ENCODE peak calls at places on chromosome 3, in six cellular contexts. M is heart right ventricle; J is endothelial cell of umbilical vein; P is fibroblast of the aortic adventitia; D is CD4-positive, alpha-beta T cell; A is cardiac muscle cell. Y is an unnamed sample.

GRCh38 chr3:82020282-82020681 is 258.8 kb upstream of the GBE1 start:
- DNase-seq in A (no peak), J (no peak), D (no peak), P (no peak), M (no peak), Y (no peak)

GRCh38 chr3:46400000-46400734 is 6.7 kb downstream of the CCR5AS start:
- DNase-seq in M (no peak), J (peak), D (no peak), A (peak), P (peak), Y (no peak)

GRCh38 chr3:8769088-8769822 is at the start of gene OXTR:
- DNase-seq in J (peak), A (peak), P (peak), D (peak), M (peak), Y (peak)

GRCh38 chr3:173135059-173135458 is 6.0 kb downstream of the SPATA16 start:
- DNase-seq in P (no peak), J (peak), M (no peak), A (no peak), D (no peak), Y (no peak)

GRCh38 chr3:97232635-97233034 is 418.2 kb downstream of the EPHA6 start:
- DNase-seq in J (no peak), A (no peak), M (no peak), D (no peak), P (no peak), Y (no peak)

GRCh38 chr3:44890258-44890657 is 15.8 kb downstream of the TGM4 start:
- DNase-seq in A (no peak), D (no peak), M (no peak), P (no peak), J (no peak), Y (no peak)

GRCh38 chr3:59374812-59375211 is 325.0 kb upstream of the CFAP20DC start:
- DNase-seq in P (no peak), J (no peak), A (no peak), M (no peak), D (no peak), Y (no peak)

GRCh38 chr3:138673641-138674040 is 65.1 kb downstream of the FAIM start:
- DNase-seq in M (no peak), D (no peak), J (peak), P (peak), A (peak), Y (peak)

GRCh38 chr3:52195823-52196331 is 2.1 kb upstream of the ALAS1 start:
- DNase-seq in J (peak), M (no peak), D (no peak), P (peak), A (peak), Y (peak)

GRCh38 chr3:132071043-132071442 is 36.2 kb upstream of the CPNE4 start:
- DNase-seq in A (peak), J (no peak), M (no peak), P (no peak), D (no peak), Y (no peak)

GRCh38 chr3:170836491-170836890 is 33.5 kb downstream of the RPL22L1 start:
- DNase-seq in P (no peak), M (no peak), J (no peak), D (no peak), A (no peak), Y (no peak)

GRCh38 chr3:120680193-120680894 is 1.7 kb downstream of the HGD start:
- DNase-seq in J (no peak), M (no peak), A (no peak), D (no peak), P (no peak), Y (no peak)

GRCh38 chr3:192422321-192422997 is 304.9 kb downstream of the FGF12 start:
- DNase-seq in A (peak), M (no peak), P (peak), D (no peak), J (peak), Y (peak)

GRCh38 chr3:54356299-54357037 is 234.1 kb downstream of the CACNA2D3 start:
- DNase-seq in D (no peak), M (peak), P (no peak), A (peak), J (no peak), Y (no peak)

GRCh38 chr3:133820129-133820528 is 14.5 kb downstream of the SRPRB start:
- DNase-seq in M (no peak), D (no peak), J (no peak), P (no peak), A (no peak), Y (no peak)

GRCh38 chr3:115667175-115668065 is 44.1 kb downstream of the GAP43 start:
- DNase-seq in P (no peak), J (no peak), D (no peak), M (no peak), A (no peak), Y (no peak)

GRCh38 chr3:58766587-58767282 is 100.2 kb upstream of the FAM3D start:
- DNase-seq in M (no peak), J (no peak), P (no peak), A (no peak), D (no peak), Y (no peak)

GRCh38 chr3:189961525-189962161 is 159.1 kb downstream of the P3H2 start:
- DNase-seq in M (peak), D (peak), A (peak), J (peak), P (peak), Y (peak)

GRCh38 chr3:64291345-64291744 is 66.1 kb upstream of the PRICKLE2 start:
- DNase-seq in M (no peak), D (no peak), A (peak), P (peak), J (peak), Y (peak)

GRCh38 chr3:139317660-139318430 is 26.0 kb upstream of the MRPS22 start:
- DNase-seq in D (no peak), J (no peak), M (no peak), A (no peak), P (no peak), Y (no peak)

GRCh38 chr3:27669505-27670085 is 52.5 kb downstream of the EOMES start:
- DNase-seq in M (no peak), A (no peak), J (no peak), P (no peak), D (no peak), Y (no peak)

GRCh38 chr3:13517253-13517977 is 31.5 kb upstream of the FBLN2 start:
- DNase-seq in M (peak), A (no peak), D (no peak), J (no peak), P (no peak), Y (no peak)

GRCh38 chr3:15051531-15051930 is 13.6 kb downstream of the MRPS25 start:
- DNase-seq in A (peak), P (peak), D (peak), J (peak), M (no peak), Y (peak)

GRCh38 chr3:36295206-36295760 is 85.0 kb upstream of the STAC start:
- DNase-seq in J (no peak), A (no peak), P (peak), D (no peak), M (no peak), Y (no peak)

GRCh38 chr3:99013794-99014315 is 112.4 kb upstream of the DCBLD2 start:
- DNase-seq in D (no peak), A (no peak), M (no peak), P (peak), J (no peak), Y (no peak)

GRCh38 chr3:48186993-48187578 is 1.1 kb downstream of the CDC25A start:
- DNase-seq in M (no peak), P (peak), J (peak), D (no peak), A (peak), Y (peak)

GRCh38 chr3:69326821-69327433 is 59.0 kb downstream of the FRMD4B start:
- DNase-seq in M (peak), J (peak), P (no peak), A (no peak), D (no peak), Y (no peak)

GRCh38 chr3:37310666-37311050 is 136.3 kb upstream of the LRRFIP2 start:
- DNase-seq in M (no peak), J (no peak), A (peak), D (no peak), P (peak), Y (no peak)

GRCh38 chr3:139120336-139120971 is 75.8 kb upstream of the PRR23C start:
- DNase-seq in J (no peak), D (no peak), A (peak), M (no peak), P (peak), Y (peak)

GRCh38 chr3:2166552-2166951 is 67.9 kb downstream of the CNTN4 start:
- DNase-seq in P (no peak), A (no peak), M (no peak), J (no peak), D (no peak), Y (no peak)

DNA sequence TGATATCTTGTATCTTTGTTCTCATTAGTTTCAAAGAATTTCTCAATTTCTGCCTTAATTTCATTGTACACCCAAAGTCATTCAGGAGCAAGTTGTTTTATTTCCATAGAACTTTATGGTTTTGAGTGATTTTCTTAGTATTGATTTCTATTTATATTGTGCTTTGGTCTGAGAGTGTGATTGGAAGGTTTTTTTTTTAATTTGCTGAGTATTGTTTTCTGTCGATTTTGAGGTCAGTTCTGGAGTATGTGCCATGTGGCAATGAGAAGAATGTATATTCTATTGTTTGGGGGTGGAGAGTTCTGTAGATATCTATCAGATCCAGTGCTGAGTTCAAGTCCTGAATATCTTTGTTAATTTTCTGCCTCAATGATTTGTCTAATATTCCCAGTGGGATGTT is 138.4 kb downstream of the MOBP start:
- DNase-seq in D (no peak), J (no peak), P (no peak), A (no peak), M (no peak), Y (no peak)
- TF ChIP-seq CTCF in D (no peak), J (no peak), P (no peak), A (no peak), M (no peak), Y (no peak)

DNA sequence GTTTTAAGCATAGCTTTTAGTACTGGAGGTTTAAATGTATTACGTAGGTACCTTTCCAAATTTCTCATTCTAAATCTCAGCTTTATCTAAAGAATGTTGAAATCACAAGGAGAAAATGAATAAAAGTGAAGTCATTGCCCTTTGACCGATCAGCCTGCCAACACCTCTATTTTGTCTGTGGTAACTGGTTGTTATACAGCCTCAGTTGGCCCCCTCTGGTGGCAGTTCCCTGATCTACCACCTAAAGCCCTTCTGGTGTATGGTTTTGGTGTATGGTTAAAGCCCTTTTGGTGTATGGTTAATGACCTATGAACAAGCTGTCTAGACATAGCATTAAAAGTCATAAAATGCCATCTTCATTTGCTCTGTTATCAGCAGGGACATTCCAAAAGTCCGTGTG is 378.2 kb upstream of the AZI2 start:
- DNase-seq in D (no peak), M (peak), J (peak), A (peak), P (peak), Y (no peak)
- TF ChIP-seq CTCF in D (no peak), M (peak), J (peak), A (peak), P (peak), Y (peak)

GRCh38 chr3:10259798-10260197 is 11.5 kb downstream of the TATDN2 start:
- DNase-seq in M (no peak), A (no peak), J (no peak), D (no peak), P (no peak), Y (no peak)

GRCh38 chr3:10265833-10266232 is 17.6 kb downstream of the TATDN2 start:
- DNase-seq in J (no peak), D (no peak), P (no peak), A (no peak), M (no peak), Y (no peak)

GRCh38 chr3:10262027-10262426 is 13.8 kb downstream of the TATDN2 start:
- DNase-seq in A (no peak), P (no peak), J (no peak), M (no peak), D (no peak), Y (no peak)

GRCh38 chr3:10260211-10260701 is 12.0 kb downstream of the TATDN2 start:
- DNase-seq in D (no peak), A (no peak), M (no peak), J (no peak), P (no peak), Y (no peak)

GRCh38 chr3:10263549-10264363 is 15.5 kb downstream of the TATDN2 start:
- DNase-seq in A (peak), M (peak), D (peak), P (peak), J (peak), Y (peak)
- TF ChIP-seq CTCF in A (peak), M (peak), D (peak), P (peak), J (peak), Y (peak)

GRCh38 chr3:123028233-123028828 is 768 bp upstream of the SEMA5B start:
- DNase-seq in M (peak), D (no peak), J (peak), P (peak), A (peak), Y (peak)

GRCh38 chr3:123031051-123031450 is 3.5 kb upstream of the SEMA5B start:
- DNase-seq in A (no peak), J (no peak), P (no peak), M (no peak), D (no peak), Y (no peak)

GRCh38 chr3:123025642-123026521 is 1.7 kb downstream of the SEMA5B start:
- DNase-seq in A (peak), M (peak), D (no peak), J (no peak), P (no peak), Y (no peak)

GRCh38 chr3:123026551-123027291 is 842 bp downstream of the SEMA5B start:
- DNase-seq in D (peak), M (peak), J (no peak), A (no peak), P (no peak), Y (no peak)

DNA sequence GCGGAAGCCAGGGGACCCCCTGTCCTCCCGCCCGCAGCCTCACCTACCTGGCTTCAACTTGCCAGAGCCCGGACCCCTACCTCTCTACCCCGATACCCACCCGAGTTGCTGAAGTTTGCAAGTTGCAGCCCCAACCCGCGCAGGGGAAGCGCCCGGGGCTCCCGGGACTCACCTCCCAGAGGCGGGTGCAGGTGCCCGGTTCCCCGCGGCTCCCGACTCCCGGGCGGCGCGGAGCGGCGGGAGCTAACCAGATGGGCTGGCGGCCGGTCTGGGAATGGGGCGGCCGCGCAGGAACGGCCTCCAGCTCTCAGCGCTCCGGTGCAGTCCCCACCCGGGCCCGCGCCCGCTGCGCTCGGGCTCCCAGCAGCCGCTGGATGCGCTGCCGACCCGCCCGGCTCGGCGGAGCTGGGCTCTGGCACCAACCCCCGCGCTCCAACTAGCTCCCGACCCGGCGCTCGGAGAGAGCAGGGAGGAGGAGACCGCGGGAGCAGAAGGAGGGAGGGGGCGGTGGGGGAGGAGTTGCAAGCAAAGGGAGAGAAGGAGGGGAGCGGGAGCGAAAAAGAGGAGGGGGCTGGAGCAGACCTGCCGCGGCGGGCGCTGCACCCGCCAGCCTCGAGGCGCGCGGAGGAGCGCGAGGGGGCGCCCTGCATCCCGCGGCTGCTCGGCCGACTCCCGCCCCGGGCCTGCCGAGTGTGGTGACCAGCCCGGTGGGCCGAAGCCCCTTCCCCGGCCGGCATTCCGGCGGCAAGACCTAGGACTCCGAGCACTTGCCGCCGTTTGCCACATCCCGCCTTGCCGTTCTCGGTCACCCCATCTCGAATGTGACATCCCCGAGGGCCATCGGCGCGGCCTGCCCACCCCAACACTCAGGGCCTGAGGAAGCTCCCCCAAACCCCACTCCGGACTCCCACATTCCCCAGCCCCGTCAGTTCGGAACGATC is at the start of gene SEMA5B:
- DNase-seq in J (peak), P (no peak), D (peak), M (peak), A (peak), Y (no peak)
- TF ChIP-seq CTCF in J (peak), P (peak), D (peak), M (peak), A (peak), Y (peak)

DNA sequence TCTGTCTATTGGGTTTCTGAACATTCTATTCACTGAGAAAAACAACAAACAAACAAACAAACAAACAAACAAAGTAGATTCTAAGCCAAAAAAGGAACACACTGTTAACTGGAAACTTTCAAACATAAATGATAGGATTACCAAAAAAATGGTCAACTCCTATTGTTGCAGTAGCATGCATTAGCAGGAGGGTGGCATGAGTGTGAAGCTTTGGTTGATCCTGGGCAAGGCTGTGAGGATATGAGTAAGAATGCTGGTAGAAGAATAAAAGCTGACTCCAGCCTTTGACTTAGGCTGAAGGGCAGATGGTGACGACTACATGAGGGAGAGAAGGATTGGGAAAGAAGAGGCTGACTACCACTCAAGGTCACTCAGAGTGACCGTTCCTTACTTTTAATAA is 810.3 kb downstream of the VGLL3 start:
- DNase-seq in J (no peak), P (no peak), A (no peak), D (no peak), M (no peak), Y (no peak)
- TF ChIP-seq CTCF in J (no peak), P (no peak), A (no peak), D (no peak), M (no peak), Y (no peak)

GRCh38 chr3:183153210-183153950 is 9.2 kb downstream of the LAMP3 start:
- DNase-seq in A (no peak), P (no peak), D (no peak), J (no peak), M (no peak), Y (no peak)
- TF ChIP-seq CTCF in A (no peak), P (no peak), D (no peak), J (no peak), M (no peak), Y (no peak)

DNA sequence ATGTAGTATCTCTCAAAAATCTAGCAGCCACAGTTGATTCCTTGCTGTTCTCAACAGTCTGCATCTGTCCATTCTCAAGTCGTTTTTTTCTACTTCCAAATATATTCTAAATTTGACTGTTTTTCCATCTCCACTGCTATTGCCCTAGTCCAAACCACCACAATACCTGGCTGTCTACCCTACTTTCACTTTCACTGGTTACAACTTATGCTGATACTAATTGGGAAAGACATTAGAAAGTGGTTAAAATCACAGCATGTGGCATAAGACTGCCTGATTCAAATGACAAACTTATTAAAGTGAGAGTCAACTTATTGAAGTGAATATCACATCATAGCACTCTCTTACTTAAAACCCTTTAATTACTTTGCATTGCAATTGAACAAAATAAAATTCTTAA is 72.6 kb downstream of the CHST2 start:
- DNase-seq in D (no peak), A (no peak), J (no peak), M (no peak), P (no peak), Y (no peak)
- TF ChIP-seq CTCF in D (no peak), A (no peak), J (no peak), M (no peak), P (no peak), Y (no peak)

DNA sequence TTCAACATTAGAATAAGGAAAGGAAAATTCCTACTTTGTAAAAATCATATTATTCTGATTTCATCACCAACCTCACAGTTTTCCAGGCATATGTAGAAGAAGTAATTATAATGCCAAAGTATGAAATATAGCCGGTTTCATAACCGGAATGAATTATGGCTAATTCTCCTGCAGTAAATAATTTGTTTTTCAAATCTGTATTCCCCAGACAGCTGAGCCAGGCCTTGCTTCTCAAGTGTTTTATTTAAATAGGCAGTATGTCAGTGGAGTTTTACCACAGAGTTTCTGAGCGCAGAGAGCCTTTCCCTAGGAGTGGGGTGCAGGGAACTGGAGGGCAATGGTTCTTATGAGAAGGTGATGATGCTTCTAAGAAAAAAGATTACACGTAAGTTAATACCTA is 8.7 kb upstream of the CPA3 start:
- DNase-seq in M (no peak), D (no peak), P (no peak), A (no peak), J (no peak), Y (no peak)
- TF ChIP-seq CTCF in M (no peak), D (no peak), P (no peak), A (no peak), J (no peak), Y (no peak)